ENCODE peak calls at places on chromosomes 12 and 14, in five cellular contexts. One of them, this sample, is unnamed.

GRCh38 chr12:122813310-122813713 is 21.9 kb upstream of the HIP1R start:
- DNase-seq in activated CD4-positive, alpha-beta T cell treated with anti-CD3 and anti-CD28 coated beads for 1 hour: no peak
- DNase-seq in GM12865: peak; percentile 69
- DNase-seq in left cardiac atrium: no peak
- DNase-seq in iris pigment epithelial cell: no peak
- DNase-seq in this sample: no peak

GRCh38 chr14:55267816-55268215 is 3.4 kb upstream of the FBXO34 start:
- DNase-seq in GM12865: no peak
- DNase-seq in left cardiac atrium: no peak
- DNase-seq in iris pigment epithelial cell: peak; percentile 58
- DNase-seq in activated CD4-positive, alpha-beta T cell treated with anti-CD3 and anti-CD28 coated beads for 1 hour: no peak
- DNase-seq in this sample: no peak

GRCh38 chr14:30882431-30882830 is 8.1 kb downstream of the COCH start:
- DNase-seq in iris pigment epithelial cell: peak; percentile 18
- DNase-seq in GM12865: no peak
- DNase-seq in activated CD4-positive, alpha-beta T cell treated with anti-CD3 and anti-CD28 coated beads for 1 hour: no peak
- DNase-seq in left cardiac atrium: no peak
- DNase-seq in this sample: no peak

GRCh38 chr14:91889477-91890211 is 22.3 kb upstream of the TC2N start:
- DNase-seq in left cardiac atrium: peak; percentile 59
- DNase-seq in iris pigment epithelial cell: no peak
- DNase-seq in GM12865: no peak
- DNase-seq in activated CD4-positive, alpha-beta T cell treated with anti-CD3 and anti-CD28 coated beads for 1 hour: no peak
- DNase-seq in this sample: peak; percentile 83

GRCh38 chr12:29146201-29146600 is 2.9 kb upstream of the FAR2 start:
- DNase-seq in activated CD4-positive, alpha-beta T cell treated with anti-CD3 and anti-CD28 coated beads for 1 hour: no peak
- DNase-seq in iris pigment epithelial cell: no peak
- DNase-seq in left cardiac atrium: no peak
- DNase-seq in GM12865: no peak
- DNase-seq in this sample: no peak

GRCh38 chr12:94987806-94988205 is 15.7 kb downstream of the NDUFA12 start:
- DNase-seq in left cardiac atrium: no peak
- DNase-seq in iris pigment epithelial cell: no peak
- DNase-seq in activated CD4-positive, alpha-beta T cell treated with anti-CD3 and anti-CD28 coated beads for 1 hour: no peak
- DNase-seq in GM12865: no peak
- DNase-seq in this sample: no peak

GRCh38 chr14:57182760-57183503 is 85.8 kb downstream of the EXOC5 start:
- DNase-seq in left cardiac atrium: no peak
- DNase-seq in iris pigment epithelial cell: peak; percentile 15
- DNase-seq in activated CD4-positive, alpha-beta T cell treated with anti-CD3 and anti-CD28 coated beads for 1 hour: no peak
- DNase-seq in GM12865: peak; percentile 28
- DNase-seq in this sample: peak; percentile 1

GRCh38 chr14:75188520-75189267 is 12.3 kb upstream of the TMED10 start:
- DNase-seq in iris pigment epithelial cell: no peak
- DNase-seq in left cardiac atrium: no peak
- DNase-seq in activated CD4-positive, alpha-beta T cell treated with anti-CD3 and anti-CD28 coated beads for 1 hour: no peak
- DNase-seq in GM12865: peak; percentile 75
- DNase-seq in this sample: no peak

GRCh38 chr14:59303216-59303615 is 114.7 kb downstream of the DAAM1 start:
- DNase-seq in left cardiac atrium: no peak
- DNase-seq in activated CD4-positive, alpha-beta T cell treated with anti-CD3 and anti-CD28 coated beads for 1 hour: no peak
- DNase-seq in GM12865: no peak
- DNase-seq in iris pigment epithelial cell: no peak
- DNase-seq in this sample: no peak

GRCh38 chr14:87805315-87805723 is 187.7 kb downstream of the GALC start:
- DNase-seq in iris pigment epithelial cell: no peak
- DNase-seq in GM12865: peak; percentile 53
- DNase-seq in activated CD4-positive, alpha-beta T cell treated with anti-CD3 and anti-CD28 coated beads for 1 hour: no peak
- DNase-seq in left cardiac atrium: peak; percentile 23
- DNase-seq in this sample: peak; percentile 30

GRCh38 chr12:115467531-115467930 is 783.6 kb upstream of the TBX3 start:
- DNase-seq in activated CD4-positive, alpha-beta T cell treated with anti-CD3 and anti-CD28 coated beads for 1 hour: no peak
- DNase-seq in iris pigment epithelial cell: no peak
- DNase-seq in left cardiac atrium: no peak
- DNase-seq in GM12865: no peak
- DNase-seq in this sample: no peak

GRCh38 chr12:25241171-25242020 is 9.3 kb downstream of the KRAS start:
- DNase-seq in GM12865: peak; percentile 64
- DNase-seq in activated CD4-positive, alpha-beta T cell treated with anti-CD3 and anti-CD28 coated beads for 1 hour: no peak
- DNase-seq in left cardiac atrium: no peak
- DNase-seq in iris pigment epithelial cell: peak; percentile 63
- DNase-seq in this sample: peak; percentile 61

GRCh38 chr12:116880817-116881324 is 370 bp downstream of the HRK start:
- DNase-seq in activated CD4-positive, alpha-beta T cell treated with anti-CD3 and anti-CD28 coated beads for 1 hour: no peak
- DNase-seq in GM12865: peak; percentile 62
- DNase-seq in left cardiac atrium: no peak
- DNase-seq in iris pigment epithelial cell: peak; percentile 57
- DNase-seq in this sample: peak; percentile 70

GRCh38 chr14:47044841-47045240 is 393.3 kb upstream of the RPL10L start:
- DNase-seq in activated CD4-positive, alpha-beta T cell treated with anti-CD3 and anti-CD28 coated beads for 1 hour: no peak
- DNase-seq in left cardiac atrium: no peak
- DNase-seq in iris pigment epithelial cell: peak; percentile 0
- DNase-seq in GM12865: no peak
- DNase-seq in this sample: no peak

GRCh38 chr12:82099216-82099615 is 259.0 kb downstream of the CCDC59 start:
- DNase-seq in activated CD4-positive, alpha-beta T cell treated with anti-CD3 and anti-CD28 coated beads for 1 hour: no peak
- DNase-seq in iris pigment epithelial cell: no peak
- DNase-seq in left cardiac atrium: no peak
- DNase-seq in GM12865: no peak
- DNase-seq in this sample: no peak

GRCh38 chr12:108854453-108855283 is 2.7 kb downstream of the SSH1 start:
- DNase-seq in activated CD4-positive, alpha-beta T cell treated with anti-CD3 and anti-CD28 coated beads for 1 hour: no peak
- DNase-seq in GM12865: peak; percentile 84
- DNase-seq in iris pigment epithelial cell: peak; percentile 99
- DNase-seq in left cardiac atrium: peak; percentile 75
- DNase-seq in this sample: no peak

This sample was measured in dermis microvascular lymphatic vessel endothelial cell.